ENCODE peak calls at places on chromosomes 3 and 15, in five cellular contexts. H, Q, K, J and G are unnamed samples.

GRCh38 chr15:59812185-59812870 is 123.2 kb upstream of the BNIP2 start:
- DNase-seq in H (no peak), Q (no peak), K (no peak), J (no peak), G (no peak)

GRCh38 chr3:117736851-117737250 is 1027.3 kb downstream of the TUSC7 start:
- DNase-seq in Q (peak; percentile 58), H (no peak), K (no peak), J (no peak), G (no peak)

GRCh38 chr3:4765212-4765611 is 214.0 kb upstream of the BHLHE40 start:
- DNase-seq in Q (no peak), J (no peak), H (no peak), K (no peak), G (no peak)

GRCh38 chr3:72306800-72307341 is 521.9 kb upstream of the PROK2 start:
- DNase-seq in J (peak; percentile 99), H (no peak), Q (peak; percentile 58), K (peak; percentile 24), G (no peak)

GRCh38 chr3:137778941-137779340 is 14.8 kb downstream of the SOX14 start:
- DNase-seq in H (no peak), J (no peak), K (no peak), Q (no peak), G (no peak)

GRCh38 chr15:49225572-49226281 is 55.7 kb downstream of the GALK2 start:
- DNase-seq in K (peak; percentile 71), H (no peak), J (no peak), Q (peak; percentile 54), G (peak; percentile 36)

GRCh38 chr3:168575750-168576149 is 480.0 kb upstream of the GOLIM4 start:
- DNase-seq in Q (peak; percentile 3), H (no peak), J (no peak), K (no peak), G (no peak)

GRCh38 chr3:194381460-194381875 is 11.9 kb upstream of the LRRC15 start:
- DNase-seq in H (peak; percentile 60), Q (no peak), J (peak; percentile 26), K (no peak), G (no peak)

GRCh38 chr3:157082305-157082981 is 77.5 kb downstream of the CCNL1 start:
- DNase-seq in K (peak; percentile 77), Q (peak; percentile 84), H (no peak), J (no peak), G (peak; percentile 88)

GRCh38 chr3:3133490-3133889 is 6.8 kb downstream of the TRNT1 start:
- DNase-seq in K (no peak), J (no peak), Q (no peak), H (no peak), G (no peak)

GRCh38 chr15:73694419-73694818 is 10.2 kb downstream of the CD276 start:
- DNase-seq in K (peak; percentile 69), Q (peak; percentile 68), H (no peak), J (no peak), G (no peak)

GRCh38 chr3:128996200-128996599 is 2.3 kb upstream of the CFAP92 start:
- DNase-seq in J (no peak), H (no peak), K (no peak), Q (no peak), G (no peak)

GRCh38 chr15:90465930-90466567 is 63.7 kb upstream of the CRTC3 start:
- DNase-seq in J (no peak), K (peak; percentile 66), Q (no peak), H (no peak), G (peak; percentile 61)

GRCh38 chr15:99604865-99605264 is 39.1 kb downstream of the MEF2A start:
- DNase-seq in K (no peak), Q (no peak), J (no peak), H (no peak), G (no peak)

GRCh38 chr3:127482216-127483004 is 108.1 kb downstream of the TPRA1 start:
- DNase-seq in Q (no peak), J (no peak), H (no peak), K (peak; percentile 9), G (peak; percentile 32)

GRCh38 chr15:70165811-70166284 is 68.1 kb upstream of the TLE3 start:
- DNase-seq in K (peak; percentile 53), Q (peak; percentile 15), H (peak; percentile 50), J (no peak), G (no peak)

GRCh38 chr3:119395923-119396358 is 67.5 kb downstream of the TMEM39A start:
- DNase-seq in J (no peak), Q (no peak), K (no peak), H (no peak), G (no peak)

GRCh38 chr3:34260266-34260990 is 462.0 kb downstream of the PDCD6IP start:
- DNase-seq in J (peak; percentile 23), Q (peak; percentile 45), H (no peak), K (peak; percentile 59), G (peak; percentile 65)

GRCh38 chr3:44886561-44886960 is 12.2 kb downstream of the TGM4 start:
- DNase-seq in H (no peak), J (peak; percentile 34), Q (no peak), K (no peak), G (peak; percentile 20)

GRCh38 chr3:58633157-58633865 is 33.3 kb downstream of the FAM3D start:
- DNase-seq in J (no peak), K (no peak), Q (no peak), H (no peak), G (no peak)

GRCh38 chr15:47415539-47415971 is 301.8 kb upstream of the SEMA6D start:
- DNase-seq in K (no peak), H (no peak), J (no peak), Q (peak; percentile 51), G (no peak)

GRCh38 chr3:118445036-118445435 is 589.6 kb downstream of the IGSF11 start:
- DNase-seq in K (no peak), Q (no peak), H (no peak), J (no peak), G (no peak)

GRCh38 chr3:56042326-56042951 is 425.8 kb downstream of the ERC2 start:
- DNase-seq in H (no peak), Q (peak; percentile 68), K (peak; percentile 52), J (peak; percentile 56), G (peak; percentile 37)

GRCh38 chr3:57158813-57159678 is 6.1 kb downstream of the IL17RD start:
- DNase-seq in J (no peak), K (peak; percentile 24), Q (no peak), H (no peak), G (no peak)

GRCh38 chr3:189494632-189495031 is 136.6 kb upstream of the TP63 start:
- DNase-seq in J (no peak), H (no peak), Q (no peak), K (no peak), G (no peak)

GRCh38 chr3:31077021-31077601 is 182.7 kb upstream of the GADL1 start:
- DNase-seq in H (no peak), Q (peak; percentile 88), K (peak; percentile 87), J (no peak), G (peak; percentile 93)

GRCh38 chr3:65178703-65179102 is 490.9 kb upstream of the ADAMTS9 start:
- DNase-seq in K (no peak), J (no peak), H (no peak), Q (peak; percentile 20), G (peak; percentile 20)

GRCh38 chr3:46429250-46429649 is 22.2 kb downstream of the CCRL2 start:
- DNase-seq in J (peak; percentile 17), K (no peak), H (no peak), Q (no peak), G (no peak)

GRCh38 chr3:153289334-153289808 is 127.3 kb downstream of the RAP2B start:
- DNase-seq in H (no peak), K (peak; percentile 38), Q (peak; percentile 21), J (no peak), G (peak; percentile 54)

GRCh38 chr3:127097516-127097915 is 95.4 kb upstream of the PRR23E start:
- DNase-seq in Q (no peak), H (no peak), J (no peak), K (no peak), G (no peak)

DNA sequence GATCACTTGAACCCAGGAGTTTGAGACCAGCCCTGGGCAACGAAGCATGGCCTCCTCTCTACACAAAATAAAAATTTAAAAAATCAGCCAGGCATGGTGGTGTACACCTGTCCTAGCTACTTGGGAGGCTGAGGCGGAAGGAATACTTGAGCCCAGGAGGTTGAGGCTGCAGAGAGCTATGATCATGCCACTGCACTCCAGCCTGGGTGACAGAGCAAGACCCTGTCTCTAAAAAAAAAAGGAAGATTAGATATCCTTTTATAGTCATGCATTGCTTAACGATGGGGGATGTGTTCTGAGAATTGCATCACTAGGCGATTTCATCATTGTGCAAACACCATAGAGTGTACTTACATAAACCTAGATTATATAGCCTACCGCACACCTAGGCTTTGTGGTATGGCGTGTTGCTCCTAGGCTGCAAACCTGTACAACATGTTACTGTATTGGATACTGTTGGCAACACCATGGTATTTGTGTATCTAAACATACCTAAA is 12.6 kb downstream of the ALAS1 start:
- DNase-seq in Q (peak; percentile 78), K (peak; percentile 48), H (no peak), J (peak; percentile 95), G (peak; percentile 68)
- TF ChIP-seq CTCF in Q (no peak), K (no peak), H (no peak), J (no peak), G (no peak)

DNA sequence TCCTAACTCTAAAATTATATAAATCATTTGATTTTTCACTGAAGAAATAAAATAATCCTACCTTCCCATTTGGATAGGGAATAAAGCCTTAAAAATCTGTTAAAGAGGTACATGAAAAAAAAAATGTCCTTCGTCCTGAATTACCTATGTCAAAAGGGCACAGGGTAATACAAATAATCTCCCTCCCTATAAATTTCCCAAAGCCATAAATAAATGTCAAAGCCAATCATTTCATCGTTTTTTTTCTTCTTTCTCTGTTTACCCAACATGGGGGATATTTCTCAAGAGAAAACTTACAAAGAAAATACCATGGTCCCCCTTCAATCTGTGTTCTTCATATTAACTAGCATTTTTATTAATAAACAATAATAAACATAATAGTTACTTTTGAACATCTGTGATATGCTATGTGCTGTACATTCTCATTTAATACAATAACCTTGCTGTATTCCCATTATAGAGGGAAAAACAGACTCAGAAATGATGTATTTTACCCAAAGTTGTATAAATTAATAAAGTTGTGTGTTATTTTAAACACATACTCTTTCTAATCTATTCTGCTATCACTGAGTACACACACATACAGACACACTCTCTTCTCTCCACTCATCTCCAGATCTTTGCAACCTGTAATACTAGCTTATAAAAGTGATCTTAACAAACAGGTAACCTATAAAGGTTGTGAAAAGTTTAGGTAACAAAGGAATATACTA is 910 bp upstream of the ANKRD28 start:
- DNase-seq in Q (no peak), H (no peak), K (no peak), J (peak; percentile 73), G (no peak)
- H3K4me3 ChIP-seq in Q (no peak overlapping the region), H (peak overlapping the region; percentile 49), K (no peak overlapping the region), J (peak overlapping the region; percentile 47), G (no peak overlapping the region)

GRCh38 chr15:41894791-41895463 is 1.1 kb upstream of the SPTBN5 start:
- DNase-seq in J (no peak), H (peak; percentile 87), K (peak; percentile 72), Q (peak; percentile 68), G (peak; percentile 73)
- TF ChIP-seq CTCF in J (no peak), H (no peak), K (peak; percentile 17), Q (peak; percentile 6), G (no peak)

GRCh38 chr15:78077860-78078187 is 313 bp upstream of the TBC1D2B start:
- DNase-seq in H (no peak), Q (peak; percentile 40), J (no peak), K (no peak), G (no peak)

GRCh38 chr15:78073026-78073425 is 4.5 kb downstream of the TBC1D2B start:
- DNase-seq in J (no peak), Q (no peak), K (peak; percentile 50), H (no peak), G (no peak)

GRCh38 chr15:78076231-78077052 is 1.1 kb downstream of the TBC1D2B start:
- DNase-seq in H (no peak), Q (peak; percentile 18), J (no peak), K (no peak), G (no peak)

GRCh38 chr15:78077053-78077859 is at the start of gene TBC1D2B:
- DNase-seq in K (peak; percentile 55), J (no peak), Q (peak; percentile 47), H (peak; percentile 89), G (no peak)

GRCh38 chr15:78075490-78076230 is 1.9 kb downstream of the TBC1D2B start:
- DNase-seq in K (peak; percentile 93), Q (peak; percentile 90), J (no peak), H (no peak), G (peak; percentile 89)
- H3K4me3 ChIP-seq in K (peak overlapping the region; percentile 91), Q (peak overlapping the region; percentile 54), J (peak overlapping the region; percentile 74), H (peak overlapping the region; percentile 96), G (peak overlapping the region; percentile 92)